ENCODE peak calls at places on chromosome 10, in four cellular contexts. C, G, B and Z are unnamed samples.

GRCh38 chr10:48948631-48949030 is 9.0 kb upstream of the LRRC18 start:
- DNase-seq in C (no peak), G (no peak), B (no peak), Z (no peak)

GRCh38 chr10:91420868-91421267 is 10.7 kb downstream of the HECTD2 start:
- DNase-seq in C (no peak), G (no peak), B (peak; percentile 44), Z (no peak)

GRCh38 chr10:14917827-14918226 is 36.1 kb downstream of the DCLRE1C start:
- DNase-seq in C (no peak), G (no peak), B (no peak), Z (no peak)

GRCh38 chr10:106765355-106765754 is 399.2 kb downstream of the SORCS1 start:
- DNase-seq in C (no peak), G (no peak), B (no peak), Z (no peak)

GRCh38 chr10:23525406-23525805 is 86.5 kb downstream of the OTUD1 start:
- DNase-seq in C (no peak), G (no peak), B (peak; percentile 58), Z (no peak)

GRCh38 chr10:52077796-52078195 is 236.3 kb upstream of the DKK1 start:
- DNase-seq in C (no peak), G (no peak), B (no peak), Z (no peak)

GRCh38 chr10:48519731-48520506 is 85.0 kb downstream of the ARHGAP22 start:
- DNase-seq in C (no peak), G (no peak), B (no peak), Z (no peak)

GRCh38 chr10:46547881-46548780 is 8.3 kb downstream of the GPRIN2 start:
- DNase-seq in C (no peak), G (no peak), B (no peak), Z (no peak)

GRCh38 chr10:66747451-66747850 is 178.4 kb upstream of the LRRTM3 start:
- DNase-seq in C (no peak), G (no peak), B (no peak), Z (no peak)

GRCh38 chr10:101291254-101292193 is 62.3 kb upstream of the LBX1 start:
- DNase-seq in C (no peak), G (no peak), B (peak; percentile 75), Z (no peak)

GRCh38 chr10:60731134-60731883 is 47.0 kb upstream of the CDK1 start:
- DNase-seq in C (no peak), G (peak; percentile 8), B (no peak), Z (no peak)

GRCh38 chr10:308101-308500 is 172.8 kb downstream of the ZMYND11 start:
- DNase-seq in C (no peak), G (no peak), B (no peak), Z (no peak)

GRCh38 chr10:113959383-113959760 is 84.3 kb upstream of the ADRB1 start:
- DNase-seq in C (no peak), G (no peak), B (no peak), Z (no peak)

GRCh38 chr10:69124558-69125121 is 662 bp downstream of the VPS26A start:
- DNase-seq in C (no peak), G (no peak), B (peak; percentile 63), Z (peak; percentile 24)

GRCh38 chr10:405648-406047 is 270.4 kb downstream of the ZMYND11 start:
- DNase-seq in C (no peak), G (no peak), B (no peak), Z (no peak)

GRCh38 chr10:91022390-91022789 is 101.5 kb upstream of the ANKRD1 start:
- DNase-seq in C (no peak), G (no peak), B (no peak), Z (no peak)

GRCh38 chr10:75049316-75050285 is 61.9 kb upstream of the SAMD8 start:
- DNase-seq in C (no peak), G (no peak), B (no peak), Z (no peak)

GRCh38 chr10:91983403-91983802 is 59.8 kb downstream of the BTAF1 start:
- DNase-seq in C (no peak), G (no peak), B (no peak), Z (no peak)

GRCh38 chr10:34286136-34286739 is 528.9 kb downstream of the PARD3 start:
- DNase-seq in C (no peak), G (no peak), B (no peak), Z (no peak)

GRCh38 chr10:14350006-14350405 is 19.3 kb upstream of the FRMD4A start:
- DNase-seq in C (no peak), G (no peak), B (no peak), Z (no peak)

GRCh38 chr10:86693721-86694369 is 25.5 kb downstream of the LDB3 start:
- DNase-seq in C (no peak), G (no peak), B (peak; percentile 94), Z (peak; percentile 24)

GRCh38 chr10:132054564-132054963 is 11.2 kb upstream of the JAKMIP3 start:
- DNase-seq in C (no peak), G (no peak), B (peak; percentile 15), Z (no peak)

GRCh38 chr10:131773321-131773988 is 127.4 kb upstream of the PPP2R2D start:
- DNase-seq in C (no peak), G (no peak), B (no peak), Z (no peak)

GRCh38 chr10:118868618-118869017 is 113.8 kb upstream of the CACUL1 start:
- DNase-seq in C (no peak), G (no peak), B (no peak), Z (no peak)

GRCh38 chr10:114486938-114487814 is 82.9 kb upstream of the AFAP1L2 start:
- DNase-seq in C (no peak), G (no peak), B (no peak), Z (no peak)

DNA sequence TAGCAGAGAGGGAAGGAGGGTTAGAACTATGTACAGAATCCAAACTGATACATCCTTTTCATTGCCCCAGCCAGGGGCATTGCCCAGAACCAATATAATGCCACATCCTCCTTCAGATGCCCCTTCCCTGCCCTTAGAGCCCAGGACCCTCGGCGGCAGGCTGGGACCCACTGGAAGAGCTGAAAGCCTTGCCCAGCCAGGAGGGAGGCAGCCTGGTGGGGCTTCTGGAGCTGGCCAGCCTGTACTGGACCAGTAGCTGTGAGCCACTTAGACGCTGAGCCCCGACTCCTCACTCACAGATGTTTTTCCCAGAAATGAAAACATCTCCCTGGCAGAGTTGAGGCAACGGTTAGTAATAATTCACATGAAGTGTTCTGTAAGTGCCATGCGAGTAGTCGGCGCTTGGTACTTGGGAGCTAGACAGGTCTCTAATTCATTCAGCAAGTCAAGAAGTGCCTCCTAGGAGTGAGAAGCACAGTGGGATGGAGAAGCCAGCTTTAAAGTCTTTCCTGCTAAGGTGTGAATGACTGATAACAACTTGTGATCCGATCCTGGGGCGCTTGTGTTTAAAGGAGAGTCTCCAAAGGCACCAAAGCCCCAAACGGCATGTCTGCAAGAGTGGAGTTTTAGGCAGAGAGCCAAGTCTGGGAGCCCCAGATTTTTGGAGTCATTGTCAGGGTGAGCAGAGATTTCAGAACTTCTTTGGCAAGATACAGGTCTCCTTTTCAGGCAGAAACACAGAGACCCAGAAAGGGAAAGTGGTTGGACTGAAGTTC is 9.8 kb downstream of the VSIR start:
- DNase-seq in C (no peak), G (no peak), B (no peak), Z (no peak)
- H3K4me1 ChIP-seq in C (no peaks in the 10 kb centered on the region), G (peaks cover 17% of the 10 kb centered on the region), B (no peaks in the 10 kb centered on the region), Z (peaks cover 23% of the 10 kb centered on the region)

DNA sequence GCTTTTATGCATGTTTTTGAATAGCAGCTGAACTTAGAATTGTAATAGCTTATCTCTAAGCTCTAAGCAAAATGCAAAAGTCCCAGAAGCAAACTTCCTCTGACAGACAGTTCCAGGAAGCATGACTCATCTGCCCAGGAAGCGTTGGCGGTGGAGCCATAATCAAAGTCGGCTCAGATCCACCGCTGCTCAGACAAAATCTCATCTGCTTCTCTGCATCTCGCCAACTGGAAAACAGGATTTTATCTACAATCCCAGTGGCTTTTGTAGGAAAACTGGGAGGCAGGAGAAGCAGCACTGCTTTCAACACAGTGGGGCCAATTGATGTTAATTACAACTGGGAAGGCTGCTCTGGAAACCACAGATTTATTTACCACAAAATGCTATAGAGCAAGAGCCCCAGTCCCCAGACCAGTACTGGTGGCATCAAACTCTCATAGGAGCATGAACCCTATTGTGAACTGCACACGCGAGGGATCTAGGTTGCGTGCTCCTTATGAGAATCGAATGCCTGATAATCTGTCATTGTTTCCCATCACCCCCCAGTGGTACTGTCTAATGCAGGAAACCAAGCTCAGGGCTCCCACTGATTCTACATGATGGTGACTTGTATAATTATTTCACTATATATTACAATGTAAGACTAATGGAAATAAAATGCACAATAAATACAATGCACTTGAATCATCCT is 99.9 kb downstream of the CUBN start:
- DNase-seq in C (no peak), G (no peak), B (peak; percentile 97), Z (no peak)
- H3K4me1 ChIP-seq in C (peaks cover 3% of the 10 kb centered on the region), G (no peaks in the 10 kb centered on the region), B (peaks cover 69% of the 10 kb centered on the region), Z (no peaks in the 10 kb centered on the region)

GRCh38 chr10:112774210-112774609 is 175.8 kb upstream of the TCF7L2 start:
- DNase-seq in C (no peak), G (no peak), B (no peak), Z (no peak)

GRCh38 chr10:112774808-112775207 is 175.2 kb upstream of the TCF7L2 start:
- DNase-seq in C (no peak), G (no peak), B (no peak), Z (no peak)

GRCh38 chr10:112775347-112775746 is 174.7 kb upstream of the TCF7L2 start:
- DNase-seq in C (no peak), G (no peak), B (no peak), Z (no peak)

GRCh38 chr10:112773783-112774182 is 176.3 kb upstream of the TCF7L2 start:
- DNase-seq in C (no peak), G (no peak), B (no peak), Z (no peak)

GRCh38 chr10:112775892-112776679 is 174.0 kb upstream of the TCF7L2 start:
- DNase-seq in C (no peak), G (no peak), B (peak; percentile 45), Z (no peak)
- H3K4me1 ChIP-seq in C (peaks cover 2% of the 10 kb centered on the region), G (no peaks in the 10 kb centered on the region), B (peaks cover 11% of the 10 kb centered on the region), Z (no peaks in the 10 kb centered on the region)

GRCh38 chr10:80195046-80195574 is 10.2 kb downstream of the ANXA11 start:
- DNase-seq in C (no peak), G (no peak), B (no peak), Z (no peak)
- H3K4me1 ChIP-seq in C (peaks cover 12% of the 10 kb centered on the region), G (peaks cover 17% of the 10 kb centered on the region), B (no peaks in the 10 kb centered on the region), Z (peaks cover 7% of the 10 kb centered on the region)

GRCh38 chr10:125692246-125692931 is 9.4 kb upstream of the TEX36 start:
- DNase-seq in C (no peak), G (no peak), B (peak; percentile 13), Z (no peak)
- H3K4me1 ChIP-seq in C (no peaks in the 10 kb centered on the region), G (no peaks in the 10 kb centered on the region), B (peaks cover 34% of the 10 kb centered on the region), Z (no peaks in the 10 kb centered on the region)